ENCODE peak calls at places on chromosome 16, in six cellular contexts. Z is NCI-H510A treated with DMSO at 0.1 percent for 48 hours; H is fibroblast of lung; X is A172; S is Peyer's patch; J is activated T-cell treated with anti-CD3 and anti-CD28 coated beads, Interleukin-2, amount 50 U/mL, for 1 hour. Q is an unnamed sample.

GRCh38 chr16:54052271-54052670 is 234.3 kb downstream of the IRX3 start:
- DNase-seq in Z (no peak), H (no peak), X (no peak), S (no peak), J (no peak), Q (no peak)

GRCh38 chr16:65547799-65548446 is 426.1 kb upstream of the CDH11 start:
- DNase-seq in Z (no peak), H (peak), X (peak), S (no peak), J (no peak), Q (no peak)

GRCh38 chr16:86910146-86910805 is 331.9 kb downstream of the FOXL1 start:
- DNase-seq in Z (no peak), H (no peak), X (no peak), S (peak), J (no peak), Q (no peak)

GRCh38 chr16:87956771-87957279 is 5.6 kb downstream of the BANP start:
- DNase-seq in Z (no peak), H (peak), X (no peak), S (no peak), J (no peak), Q (peak)

GRCh38 chr16:78836802-78837489 is 737.5 kb downstream of the WWOX start:
- DNase-seq in Z (no peak), H (no peak), X (no peak), S (no peak), J (no peak), Q (no peak)

GRCh38 chr16:9134739-9135138 is 43.3 kb downstream of the HAPSTR1 start:
- DNase-seq in Z (peak), H (peak), X (peak), S (peak), J (peak), Q (peak)

GRCh38 chr16:81204794-81205680 is 33.5 kb upstream of the BCO1 start:
- DNase-seq in Z (peak), H (peak), X (peak), S (no peak), J (peak), Q (no peak)

GRCh38 chr16:78816499-78817441 is 717.3 kb downstream of the WWOX start:
- DNase-seq in Z (no peak), H (no peak), X (no peak), S (no peak), J (no peak), Q (no peak)

GRCh38 chr16:75224281-75224680 is 5.5 kb downstream of the CTRB1 start:
- DNase-seq in Z (no peak), H (no peak), X (no peak), S (no peak), J (no peak), Q (no peak)

GRCh38 chr16:81729451-81729850 is 49.6 kb upstream of the PLCG2 start:
- DNase-seq in Z (no peak), H (no peak), X (no peak), S (no peak), J (no peak), Q (peak)

GRCh38 chr16:50166511-50167500 is 13.7 kb downstream of the TENT4B start:
- DNase-seq in Z (no peak), H (peak), X (peak), S (no peak), J (no peak), Q (no peak)

GRCh38 chr16:9258423-9259051 is 167.1 kb downstream of the HAPSTR1 start:
- DNase-seq in Z (peak), H (peak), X (peak), S (peak), J (no peak), Q (peak)

GRCh38 chr16:56277040-56277439 is 85.8 kb downstream of the GNAO1 start:
- DNase-seq in Z (no peak), H (no peak), X (no peak), S (no peak), J (no peak), Q (peak)

GRCh38 chr16:2531696-2532493 is 687 bp upstream of the CEMP1 start:
- DNase-seq in Z (peak), H (peak), X (peak), S (peak), J (peak), Q (peak)

GRCh38 chr16:89143911-89144675 is 27.5 kb upstream of the CDH15 start:
- DNase-seq in Z (no peak), H (no peak), X (no peak), S (peak), J (no peak), Q (peak)

GRCh38 chr16:81275064-81275532 is 36.6 kb downstream of the BCO1 start:
- DNase-seq in Z (no peak), H (no peak), X (no peak), S (peak), J (no peak), Q (no peak)

GRCh38 chr16:71645450-71645849 is 19.5 kb downstream of the MARVELD3 start:
- DNase-seq in Z (peak), H (peak), X (peak), S (no peak), J (no peak), Q (no peak)

GRCh38 chr16:4373356-4373908 is 1.8 kb downstream of the VASN start:
- DNase-seq in Z (no peak), H (no peak), X (no peak), S (no peak), J (no peak), Q (no peak)

GRCh38 chr16:23362460-23363317 is 60.6 kb downstream of the SCNN1B start:
- DNase-seq in Z (peak), H (no peak), X (peak), S (peak), J (no peak), Q (no peak)

GRCh38 chr16:80614908-80615696 is 74.3 kb downstream of the DYNLRB2 start:
- DNase-seq in Z (no peak), H (peak), X (peak), S (no peak), J (no peak), Q (no peak)

GRCh38 chr16:66490774-66491715 is 58.9 kb downstream of the TK2 start:
- DNase-seq in Z (no peak), H (no peak), X (no peak), S (peak), J (no peak), Q (no peak)

GRCh38 chr16:88731699-88732098 is 25.4 kb downstream of the CTU2 start:
- DNase-seq in Z (no peak), H (no peak), X (peak), S (no peak), J (no peak), Q (peak)

Q was measured in glutamatergic neuron.